ENCODE peak calls at places on chromosomes 7 and 10, in eight cellular contexts. O is transverse colon, P is uterus, D is stomach, Q is ovary, E is breast epithelium, L is esophagus muscularis mucosa, M is testis. N is an unnamed sample. For H3K36me3, the result is how much of the 10 kb centered on the place peaks cover.

GRCh38 chr10:62437696-62438095 is 63.5 kb downstream of the ZNF365 start:
- DNase-seq in P (no peak), E (no peak), D (no peak), O (no peak), L (no peak), M (no peak), Q (no peak), N (no peak)

GRCh38 chr7:80843018-80843671 is 75.7 kb downstream of the SEMA3C start:
- DNase-seq in M (no peak), D (no peak), Q (no peak), E (no peak), L (no peak), P (no peak), O (no peak), N (no peak)

GRCh38 chr10:58326967-58327381 is 7.8 kb upstream of the UBE2D1 start:
- DNase-seq in Q (peak), P (peak), D (no peak), O (no peak), L (no peak), E (no peak), M (peak), N (peak)

GRCh38 chr7:141097430-141097829 is 23.6 kb downstream of the TMEM178B start:
- DNase-seq in M (no peak), L (no peak), P (no peak), O (no peak), E (no peak), Q (no peak), D (no peak), N (no peak)

GRCh38 chr7:26127411-26127810 is 24.6 kb upstream of the NFE2L3 start:
- DNase-seq in E (no peak), Q (no peak), O (no peak), M (no peak), L (no peak), P (no peak), D (no peak), N (no peak)

GRCh38 chr10:24884316-24884715 is 68.1 kb downstream of the PRTFDC1 start:
- DNase-seq in O (no peak), D (no peak), E (no peak), L (no peak), Q (no peak), M (no peak), P (no peak), N (no peak)

GRCh38 chr10:129962558-129963075 is 1.5 kb downstream of the EBF3 start:
- DNase-seq in D (no peak), M (no peak), Q (no peak), L (no peak), O (no peak), E (no peak), P (no peak), N (no peak)

GRCh38 chr10:70812814-70813213 is 2.9 kb upstream of the SGPL1 start:
- DNase-seq in M (no peak), Q (no peak), E (no peak), P (no peak), D (no peak), L (peak), O (no peak), N (no peak)

GRCh38 chr7:19957664-19958063 is 184.2 kb upstream of the TMEM196 start:
- DNase-seq in L (no peak), M (no peak), Q (no peak), P (no peak), D (no peak), O (no peak), E (no peak), N (no peak)

GRCh38 chr7:7352845-7353244 is 170.5 kb downstream of the C1GALT1 start:
- DNase-seq in O (no peak), Q (no peak), P (no peak), D (no peak), M (no peak), L (no peak), E (no peak), N (no peak)

GRCh38 chr10:66926841-66927240 is 1.0 kb downstream of the LRRTM3 start:
- DNase-seq in Q (no peak), D (no peak), L (no peak), E (no peak), M (no peak), O (no peak), P (no peak), N (no peak)

GRCh38 chr7:8714791-8715190 is 281.4 kb downstream of the NXPH1 start:
- DNase-seq in D (no peak), Q (no peak), E (no peak), M (no peak), P (no peak), L (no peak), O (no peak), N (peak)

GRCh38 chr10:74231375-74231774 is 80.4 kb downstream of the ADK start:
- DNase-seq in E (no peak), M (no peak), D (no peak), P (no peak), O (no peak), L (no peak), Q (no peak), N (peak)

GRCh38 chr10:25811141-25811685 is 122.8 kb upstream of the MYO3A start:
- DNase-seq in P (no peak), D (no peak), Q (no peak), L (no peak), O (no peak), E (no peak), M (no peak), N (no peak)

GRCh38 chr10:126663328-126663727 is 7.2 kb downstream of the C10orf90 start:
- DNase-seq in Q (no peak), E (peak), L (no peak), O (no peak), D (no peak), P (peak), M (no peak), N (no peak)

GRCh38 chr10:31912289-31912688 is 16.3 kb downstream of the ARHGAP12 start:
- DNase-seq in P (no peak), M (no peak), Q (no peak), L (no peak), E (no peak), D (no peak), O (no peak), N (no peak)

GRCh38 chr10:75037171-75038153 is 74.0 kb upstream of the SAMD8 start:
- DNase-seq in D (no peak), E (no peak), Q (peak), L (no peak), M (no peak), P (no peak), O (no peak), N (peak)

GRCh38 chr7:7535688-7536087 is at the start of gene COL28A1:
- DNase-seq in O (no peak), M (no peak), P (no peak), D (no peak), L (no peak), E (no peak), Q (no peak), N (no peak)

DNA sequence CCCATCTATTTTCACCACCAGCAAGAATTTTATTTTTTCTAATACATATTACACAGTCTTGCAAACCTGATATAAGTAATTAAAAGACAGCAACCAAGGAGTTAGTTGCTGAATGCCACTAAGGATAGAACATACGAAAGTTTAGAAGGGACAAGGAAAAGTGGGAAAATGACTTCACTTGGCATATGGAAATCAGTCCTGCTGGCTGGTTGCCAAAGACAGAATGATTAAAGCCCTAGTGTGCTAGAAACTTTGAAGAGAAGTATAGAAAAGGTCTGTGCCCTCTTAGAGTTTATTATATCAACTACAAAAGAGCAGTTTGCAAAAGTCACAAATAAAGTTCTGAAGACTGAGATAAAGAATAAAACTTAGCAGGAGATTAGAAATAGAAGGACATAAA is 5.8 kb upstream of the YAE1 start:
- DNase-seq in O (no peak), D (no peak), E (no peak), Q (no peak), M (no peak), L (no peak), P (no peak), N (no peak)
- H3K36me3 ChIP-seq in O (under half), D (under half), E (under half), Q (under half), M (under half), L (under half), P (under half), N (under half)

DNA sequence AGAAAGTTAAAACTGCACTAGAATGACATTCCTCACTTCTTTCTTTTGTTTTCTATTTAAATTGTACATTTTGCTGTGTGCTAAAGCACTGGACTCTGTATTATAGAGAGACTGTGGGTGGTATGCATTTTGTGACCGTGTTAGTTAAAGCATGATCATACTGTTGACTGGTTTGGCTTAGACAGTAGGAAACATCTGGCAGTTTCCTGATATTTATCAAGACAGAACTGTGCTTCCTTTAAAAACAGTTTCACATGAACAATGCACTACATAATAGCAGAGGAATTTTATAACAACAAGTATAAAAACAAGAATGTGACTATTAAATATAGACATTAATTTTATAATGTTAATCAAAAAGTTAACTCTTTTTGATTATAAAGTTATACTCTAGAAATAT is 23.1 kb downstream of the GNG11 start:
- DNase-seq in O (no peak), L (no peak), M (no peak), P (no peak), Q (no peak), D (no peak), E (no peak), N (no peak)
- TF ChIP-seq POLR2A in O (no peak), L (no peak), M (no peak), P (no peak), Q (no peak), D (no peak), E (no peak), N (no peak)

GRCh38 chr10:68067029-68067428 is 8.1 kb downstream of the HERC4 start:
- DNase-seq in O (no peak), P (no peak), Q (no peak), E (no peak), D (no peak), M (no peak), L (no peak), N (no peak)
- H3K36me3 ChIP-seq in O (under half), P (under half), Q (under half), E (under half), D (under half), M (under half), L (under half), N (under half)

DNA sequence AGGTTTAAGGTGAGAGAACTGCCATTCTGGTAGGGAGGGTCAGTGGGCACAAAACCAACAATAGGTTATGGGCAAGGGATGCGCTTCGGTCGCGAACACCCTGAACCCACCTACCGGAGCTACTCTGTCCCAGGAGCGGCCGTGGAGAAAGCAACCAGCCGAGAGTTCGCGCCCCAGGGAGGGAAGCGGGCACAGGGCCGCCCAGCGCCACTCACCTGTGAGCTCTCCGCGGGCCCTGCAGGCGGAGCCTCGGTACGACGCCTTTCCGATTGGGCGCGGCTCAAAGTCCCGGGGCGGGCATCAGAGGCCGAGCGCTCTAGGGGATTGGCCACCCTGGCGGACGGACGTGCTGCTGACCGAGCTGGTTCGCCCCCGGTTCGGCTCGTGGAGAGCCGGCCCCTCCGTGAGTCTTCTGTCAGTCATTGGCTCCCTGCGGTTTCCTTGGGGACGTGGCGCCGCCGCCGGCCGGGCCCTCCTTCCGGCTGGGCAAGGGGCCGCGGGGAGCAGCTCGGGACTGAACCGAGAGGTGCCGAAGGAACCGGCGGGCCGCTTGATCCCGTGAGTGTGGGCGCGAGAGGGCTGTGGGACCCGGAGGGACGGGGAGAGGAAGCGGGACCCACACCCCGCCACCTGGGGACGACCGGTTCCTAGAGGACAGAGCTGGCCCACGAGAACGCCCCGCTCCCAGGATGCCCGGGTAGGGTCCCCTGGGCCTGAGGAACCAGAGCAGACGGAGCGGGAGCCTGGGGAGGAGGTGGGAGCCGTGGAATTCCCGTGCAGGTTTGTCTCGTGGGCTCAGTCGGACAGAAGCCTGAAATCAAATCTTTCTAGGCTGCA is at the start of gene ENTPD7:
- DNase-seq in D (peak), O (peak), M (peak), Q (peak), L (peak), E (peak), P (peak), N (peak)
- TF ChIP-seq POLR2A in D (no peak), O (peak), M (no peak), Q (no peak), L (no peak), E (no peak), P (peak), N (peak)

GRCh38 chr7:131562941-131563340 is 6.5 kb upstream of the PODXL start:
- DNase-seq in E (no peak), M (no peak), Q (no peak), O (no peak), P (no peak), D (no peak), L (no peak), N (no peak)
- H3K36me3 ChIP-seq in E (under half), M (under half), Q (under half), O (under half), P (under half), D (under half), L (under half), N (under half)

GRCh38 chr7:127874049-127874636 is 157.1 kb downstream of the LRRC4 start:
- DNase-seq in M (no peak), E (no peak), P (no peak), O (no peak), Q (no peak), D (no peak), L (no peak), N (no peak)

GRCh38 chr7:127870231-127870907 is 160.9 kb downstream of the LRRC4 start:
- DNase-seq in E (no peak), L (no peak), Q (no peak), O (no peak), M (no peak), P (no peak), D (no peak), N (no peak)

GRCh38 chr7:127872122-127872521 is 159.1 kb downstream of the LRRC4 start:
- DNase-seq in L (no peak), D (no peak), P (no peak), O (no peak), E (no peak), Q (no peak), M (no peak), N (no peak)

GRCh38 chr7:127873151-127873550 is 158.1 kb downstream of the LRRC4 start:
- DNase-seq in E (no peak), P (no peak), O (no peak), L (no peak), M (no peak), D (no peak), Q (no peak), N (no peak)

GRCh38 chr7:127871226-127871625 is 160.0 kb downstream of the LRRC4 start:
- DNase-seq in E (no peak), D (no peak), L (no peak), O (no peak), M (no peak), P (no peak), Q (no peak), N (no peak)
- TF ChIP-seq POLR2A in E (no peak), D (no peak), L (no peak), O (no peak), M (no peak), P (no peak), Q (no peak), N (no peak)

GRCh38 chr10:33186150-33186549 is 148.3 kb downstream of the NRP1 start:
- DNase-seq in E (no peak), M (no peak), P (no peak), Q (no peak), D (no peak), L (no peak), O (no peak), N (no peak)

GRCh38 chr10:33180390-33180789 is 154.1 kb downstream of the NRP1 start:
- DNase-seq in E (no peak), D (no peak), O (no peak), L (no peak), M (no peak), P (no peak), Q (no peak), N (no peak)

GRCh38 chr10:33187427-33187999 is 147.0 kb downstream of the NRP1 start:
- DNase-seq in E (no peak), L (no peak), P (no peak), Q (no peak), O (no peak), M (no peak), D (no peak), N (no peak)

GRCh38 chr10:33179056-33179455 is 155.4 kb downstream of the NRP1 start:
- DNase-seq in P (no peak), E (no peak), L (no peak), O (no peak), Q (no peak), M (no peak), D (no peak), N (no peak)

DNA sequence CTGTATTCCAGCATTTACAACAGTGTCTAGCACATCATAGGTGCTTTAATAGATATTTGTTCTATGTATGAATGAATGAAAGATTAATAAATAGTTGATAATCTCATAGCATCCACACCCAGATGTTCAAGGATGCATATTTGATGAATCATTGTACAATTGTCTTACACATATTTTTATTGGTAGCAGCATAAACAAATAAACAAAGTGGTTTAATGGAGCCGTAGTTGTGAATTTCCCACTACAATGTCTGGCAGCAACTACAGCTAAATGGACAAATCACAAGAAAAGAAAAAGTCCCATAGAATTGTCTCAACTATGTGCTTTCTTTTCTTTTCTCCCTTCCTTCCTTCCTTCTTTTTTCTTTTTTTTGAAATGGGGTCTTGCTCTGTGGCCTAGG is 150.8 kb downstream of the NRP1 start:
- DNase-seq in O (no peak), L (no peak), P (no peak), Q (no peak), E (no peak), D (no peak), M (no peak), N (no peak)
- H3K36me3 ChIP-seq in O (under half), L (half or more), P (under half), Q (under half), E (under half), D (under half), M (under half), N (half or more)

GRCh38 chr7:64902806-64903721 is at the start of gene ZNF273:
- DNase-seq in O (peak), E (peak), P (peak), L (peak), Q (peak), D (peak), M (peak), N (peak)
- TF ChIP-seq POLR2A in O (peak), E (no peak), P (peak), L (peak), Q (no peak), D (no peak), M (no peak), N (no peak)

N was measured in adrenal gland.